ENCODE peak calls at places on chromosomes 11 and 22, in eight cellular contexts. A, D, E, G, Z, K, Y and U are unnamed samples.

GRCh38 chr22:39530136-39530535 is 2.4 kb downstream of the RPS19BP1 start:
- DNase-seq in G (no peak), A (no peak), Y (no peak), Z (no peak), D (no peak), E (no peak), K (no peak), U (no peak)

GRCh38 chr11:11973361-11973800 is 35.0 kb downstream of the DKK3 start:
- DNase-seq in A (peak), E (no peak), Y (no peak), G (peak), Z (no peak), D (peak), K (no peak), U (peak)

GRCh38 chr11:50333861-50334260 is 301.2 kb downstream of the OR4C45 start:
- DNase-seq in G (no peak), A (no peak), Y (no peak), D (no peak), Z (no peak), E (no peak), K (no peak), U (no peak)

GRCh38 chr11:23653071-23653675 is 792.9 kb upstream of the CCDC179 start:
- DNase-seq in K (no peak), A (no peak), E (no peak), Y (no peak), G (no peak), D (no peak), Z (no peak), U (no peak)

GRCh38 chr22:42976131-42976530 is 38.8 kb downstream of the PACSIN2 start:
- DNase-seq in Y (peak), G (no peak), D (no peak), E (no peak), A (no peak), K (no peak), Z (no peak), U (peak)

GRCh38 chr11:17386331-17387084 is 2.0 kb downstream of the KCNJ11 start:
- DNase-seq in Z (peak), A (peak), E (peak), Y (peak), G (peak), D (peak), K (peak), U (peak)

GRCh38 chr11:69463181-69463891 is 18.1 kb upstream of the LINC01488 start:
- DNase-seq in D (no peak), E (no peak), G (peak), K (peak), A (peak), Z (peak), Y (no peak), U (no peak)

GRCh38 chr11:97610000-97610399 is 1220.2 kb downstream of the JRKL start:
- DNase-seq in D (no peak), E (no peak), G (peak), K (no peak), Z (no peak), Y (no peak), A (no peak), U (no peak)

GRCh38 chr11:71251761-71252433 is 480 bp downstream of the SHANK2 start:
- DNase-seq in Y (peak), E (peak), A (no peak), G (no peak), Z (peak), D (peak), K (peak), U (peak)

GRCh38 chr11:44607324-44607962 is 42.0 kb downstream of the CD82 start:
- DNase-seq in G (peak), Y (no peak), D (no peak), Z (no peak), K (no peak), A (peak), E (no peak), U (no peak)

GRCh38 chr11:20388096-20389055 is 860 bp downstream of the PRMT3 start:
- DNase-seq in Z (no peak), D (no peak), A (peak), Y (peak), G (no peak), K (no peak), E (peak), U (no peak)

GRCh38 chr11:122101625-122102291 is 14.3 kb downstream of the BLID start:
- DNase-seq in Y (peak), G (peak), D (peak), K (peak), A (peak), E (no peak), Z (peak), U (peak)

GRCh38 chr22:44325718-44326548 is 13.2 kb upstream of the SHISAL1 start:
- DNase-seq in G (peak), E (no peak), Y (no peak), Z (peak), D (no peak), K (no peak), A (peak), U (no peak)
- TF ChIP-seq CTCF in G (peak), E (no peak), Y (no peak), Z (peak), D (peak), K (no peak), A (peak), U (peak)

GRCh38 chr11:47269002-47269828 is 718 bp upstream of the MADD start:
- DNase-seq in G (peak), Y (peak), D (peak), K (peak), Z (peak), E (peak), A (peak), U (peak)

GRCh38 chr11:47271961-47272661 is 2.2 kb downstream of the MADD start:
- DNase-seq in E (peak), G (no peak), Z (no peak), Y (peak), D (peak), A (no peak), K (peak), U (peak)

GRCh38 chr11:47271328-47271727 is 1.4 kb downstream of the MADD start:
- DNase-seq in Z (no peak), Y (no peak), D (no peak), A (no peak), E (no peak), G (no peak), K (no peak), U (no peak)

GRCh38 chr11:47269829-47270305 is at the start of gene MADD:
- DNase-seq in G (peak), Z (peak), A (peak), Y (peak), K (peak), E (peak), D (peak), U (peak)

DNA sequence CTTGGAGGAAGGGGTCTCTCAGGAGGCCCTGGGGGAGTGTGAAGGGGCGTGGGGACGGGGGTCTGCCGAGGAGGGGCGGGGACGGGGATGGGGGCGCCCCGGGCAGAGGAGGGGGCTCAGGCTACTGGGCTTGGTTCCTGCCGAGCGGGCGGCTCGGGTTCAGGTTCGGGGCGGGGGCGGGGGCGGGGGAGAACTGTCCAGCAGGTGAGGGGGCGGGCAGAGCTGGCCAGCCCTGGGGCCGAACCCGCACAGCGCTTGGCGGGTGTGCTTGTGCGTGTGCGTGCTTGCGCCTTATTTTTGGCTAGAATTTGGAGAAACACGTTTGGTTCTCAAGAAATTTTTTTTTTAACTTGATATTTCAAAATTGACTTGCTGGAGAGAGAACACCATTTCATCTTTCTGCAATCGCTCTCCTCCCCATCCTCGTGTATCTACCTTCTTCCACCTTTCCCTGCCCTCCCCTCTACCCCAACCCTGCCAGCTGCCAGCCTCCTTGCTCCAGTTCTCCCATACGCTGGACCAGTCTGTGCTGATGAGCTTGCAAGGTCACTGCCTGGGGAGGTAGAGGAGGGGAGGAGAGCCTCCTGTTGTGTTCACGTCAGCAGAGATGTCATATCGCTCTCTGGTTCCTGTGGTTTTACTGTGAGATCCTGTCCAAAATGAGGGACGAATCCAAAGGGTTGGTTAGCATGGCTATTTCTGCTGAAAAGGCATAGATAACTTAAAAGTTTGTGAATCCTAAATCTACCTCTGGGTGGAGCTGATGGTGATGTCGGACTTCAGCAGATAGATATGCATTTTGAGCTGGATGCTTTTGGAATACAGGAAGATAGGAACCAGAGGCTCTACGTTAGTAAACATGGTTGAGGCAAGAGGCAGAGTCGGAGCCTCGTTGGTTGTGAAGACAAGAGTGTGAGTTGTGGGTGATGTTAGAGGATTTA is 668 bp downstream of the MADD start:
- DNase-seq in Z (no peak), A (peak), D (peak), E (peak), K (peak), Y (peak), G (peak), U (peak)
- TF ChIP-seq CTCF in Z (peak), A (peak), D (no peak), E (peak), K (no peak), Y (no peak), G (peak), U (no peak)

GRCh38 chr22:35995772-35996171 is 32.9 kb downstream of the RBFOX2 start:
- DNase-seq in D (peak), K (peak), G (peak), A (peak), Y (peak), E (no peak), Z (no peak), U (peak)

GRCh38 chr22:35991168-35991567 is 37.5 kb downstream of the RBFOX2 start:
- DNase-seq in E (no peak), Y (no peak), D (no peak), Z (no peak), G (no peak), K (no peak), A (no peak), U (no peak)

GRCh38 chr22:35995345-35995744 is 33.3 kb downstream of the RBFOX2 start:
- DNase-seq in D (no peak), Y (no peak), A (peak), K (no peak), Z (no peak), G (no peak), E (no peak), U (no peak)

GRCh38 chr22:35996596-35996995 is 32.0 kb downstream of the RBFOX2 start:
- DNase-seq in D (no peak), Z (no peak), A (no peak), E (no peak), G (no peak), Y (no peak), K (no peak), U (no peak)

GRCh38 chr22:35993048-35993714 is 35.4 kb downstream of the RBFOX2 start:
- DNase-seq in D (no peak), E (no peak), A (no peak), K (no peak), Z (no peak), G (no peak), Y (no peak), U (no peak)
- TF ChIP-seq CTCF in D (no peak), E (no peak), A (no peak), K (no peak), Z (no peak), G (no peak), Y (no peak), U (no peak)

DNA sequence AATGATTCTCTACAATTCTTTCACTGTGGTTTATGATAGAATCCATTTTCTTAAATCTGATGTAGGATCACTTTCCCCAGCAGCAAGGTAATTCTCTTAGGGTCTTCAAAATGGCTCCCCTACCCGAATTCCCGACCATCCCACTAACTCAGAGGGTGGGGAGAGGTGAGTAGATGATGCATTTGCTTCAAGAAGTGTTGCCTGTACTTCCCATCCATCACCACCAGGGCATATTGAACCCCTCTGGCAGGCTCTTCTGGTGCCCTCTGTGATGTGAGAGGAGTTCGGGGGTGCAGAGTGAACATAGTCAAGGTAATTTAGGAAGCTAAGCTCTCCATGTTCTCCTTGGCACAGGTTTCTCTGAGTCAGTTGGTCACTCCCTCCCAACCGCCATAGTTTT is 52.3 kb downstream of the ZNRF3 start:
- DNase-seq in K (no peak), Z (no peak), G (no peak), E (no peak), A (no peak), D (no peak), Y (no peak), U (no peak)
- TF ChIP-seq CTCF in K (peak), Z (peak), G (peak), E (no peak), A (no peak), D (no peak), Y (no peak), U (no peak)

GRCh38 chr11:117551761-117552343 is 224.2 kb downstream of the CEP164 start:
- DNase-seq in A (no peak), K (no peak), E (no peak), G (no peak), Z (peak), Y (no peak), D (no peak), U (no peak)
- TF ChIP-seq CTCF in A (no peak), K (no peak), E (no peak), G (no peak), Z (no peak), Y (no peak), D (no peak), U (no peak)

DNA sequence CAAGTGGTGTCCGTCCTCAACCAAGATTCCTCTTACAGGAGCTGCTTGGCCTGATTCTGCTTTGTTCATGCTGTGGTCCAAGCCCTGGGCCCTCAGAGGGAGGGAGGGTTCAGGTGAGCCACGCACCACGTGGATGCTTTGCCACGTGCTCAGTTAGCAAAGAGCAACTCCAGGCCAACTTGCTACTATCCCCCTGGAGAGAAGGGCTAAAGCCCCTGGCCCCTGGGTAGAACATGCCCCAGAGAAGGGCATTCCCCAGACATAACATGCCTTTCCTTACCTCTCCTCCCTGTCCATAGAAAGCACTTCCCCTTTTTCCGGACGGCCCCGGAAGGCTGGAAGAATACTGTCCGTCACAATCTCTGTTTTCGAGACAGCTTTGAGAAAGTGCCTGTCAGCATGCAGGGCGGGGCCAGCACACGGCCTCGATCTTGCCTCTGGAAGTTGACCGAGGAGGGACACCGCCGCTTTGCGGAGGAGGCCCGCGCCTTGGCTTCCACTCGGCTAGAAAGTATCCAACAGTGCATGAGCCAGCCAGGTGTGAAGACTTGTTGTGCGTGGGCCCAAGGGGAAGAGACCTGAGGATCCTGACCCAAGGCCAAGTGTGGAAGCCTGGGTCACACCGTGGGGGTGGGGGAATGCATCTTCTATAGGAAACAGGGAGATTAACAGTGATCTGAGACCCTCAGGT is 8.8 kb downstream of the FOXR1 start:
- DNase-seq in K (no peak), Y (peak), D (no peak), A (no peak), G (no peak), E (no peak), Z (no peak), U (no peak)
- TF ChIP-seq CTCF in K (no peak), Y (no peak), D (no peak), A (no peak), G (no peak), E (no peak), Z (no peak), U (no peak)